ENCODE peak calls at places on chromosomes 12 and 14, in six cellular contexts. One of them, this sample, is unnamed.

GRCh38 chr12:56013482-56013881 is 7.4 kb upstream of the IKZF4 start:
- DNase-seq in activated T-cell treated with anti-CD3 and anti-CD28 coated beads, Interleukin-2, amount 50 U/mL, for 24 hours: no peak
- DNase-seq in A549: no peak
- DNase-seq in cerebellum: no peak
- DNase-seq in stimulated activated CD8-positive, alpha-beta memory T cell treated with anti-CD3 and anti-CD28 coated beads, Interleukin-2, amount 100 ng/mL, for 1 hour: no peak
- DNase-seq in iPS DF 19.7: no peak
- DNase-seq in this sample: no peak

GRCh38 chr14:96648506-96649326 is 146.5 kb downstream of the PAPOLA start:
- DNase-seq in stimulated activated CD8-positive, alpha-beta memory T cell treated with anti-CD3 and anti-CD28 coated beads, Interleukin-2, amount 100 ng/mL, for 1 hour: no peak
- DNase-seq in iPS DF 19.7: no peak
- DNase-seq in activated T-cell treated with anti-CD3 and anti-CD28 coated beads, Interleukin-2, amount 50 U/mL, for 24 hours: no peak
- DNase-seq in cerebellum: no peak
- DNase-seq in A549: no peak
- DNase-seq in this sample: no peak

GRCh38 chr12:42442888-42443287 is 116.9 kb downstream of the PPHLN1 start:
- DNase-seq in A549: no peak
- DNase-seq in activated T-cell treated with anti-CD3 and anti-CD28 coated beads, Interleukin-2, amount 50 U/mL, for 24 hours: no peak
- DNase-seq in cerebellum: no peak
- DNase-seq in stimulated activated CD8-positive, alpha-beta memory T cell treated with anti-CD3 and anti-CD28 coated beads, Interleukin-2, amount 100 ng/mL, for 1 hour: no peak
- DNase-seq in iPS DF 19.7: no peak
- DNase-seq in this sample: no peak

GRCh38 chr12:107457536-107457935 is 228.1 kb upstream of the PWP1 start:
- DNase-seq in iPS DF 19.7: no peak
- DNase-seq in stimulated activated CD8-positive, alpha-beta memory T cell treated with anti-CD3 and anti-CD28 coated beads, Interleukin-2, amount 100 ng/mL, for 1 hour: no peak
- DNase-seq in activated T-cell treated with anti-CD3 and anti-CD28 coated beads, Interleukin-2, amount 50 U/mL, for 24 hours: no peak
- DNase-seq in A549: no peak
- DNase-seq in cerebellum: peak; percentile 52
- DNase-seq in this sample: no peak

GRCh38 chr12:28025821-28026505 is 53.4 kb upstream of the PTHLH start:
- DNase-seq in activated T-cell treated with anti-CD3 and anti-CD28 coated beads, Interleukin-2, amount 50 U/mL, for 24 hours: no peak
- DNase-seq in iPS DF 19.7: no peak
- DNase-seq in A549: no peak
- DNase-seq in stimulated activated CD8-positive, alpha-beta memory T cell treated with anti-CD3 and anti-CD28 coated beads, Interleukin-2, amount 100 ng/mL, for 1 hour: no peak
- DNase-seq in cerebellum: no peak
- DNase-seq in this sample: no peak

GRCh38 chr14:21825147-21825743 is 151.6 kb upstream of the OR4E1 start:
- DNase-seq in A549: peak; percentile 13
- DNase-seq in stimulated activated CD8-positive, alpha-beta memory T cell treated with anti-CD3 and anti-CD28 coated beads, Interleukin-2, amount 100 ng/mL, for 1 hour: no peak
- DNase-seq in activated T-cell treated with anti-CD3 and anti-CD28 coated beads, Interleukin-2, amount 50 U/mL, for 24 hours: peak; percentile 42
- DNase-seq in cerebellum: no peak
- DNase-seq in iPS DF 19.7: peak; percentile 63
- DNase-seq in this sample: no peak

GRCh38 chr12:7369274-7369729 is 65.4 kb downstream of the ACSM4 start:
- DNase-seq in stimulated activated CD8-positive, alpha-beta memory T cell treated with anti-CD3 and anti-CD28 coated beads, Interleukin-2, amount 100 ng/mL, for 1 hour: no peak
- DNase-seq in activated T-cell treated with anti-CD3 and anti-CD28 coated beads, Interleukin-2, amount 50 U/mL, for 24 hours: no peak
- DNase-seq in iPS DF 19.7: no peak
- DNase-seq in A549: no peak
- DNase-seq in cerebellum: no peak
- DNase-seq in this sample: no peak

GRCh38 chr12:58435647-58436046 is 484.7 kb downstream of the LRIG3 start:
- DNase-seq in A549: no peak
- DNase-seq in cerebellum: no peak
- DNase-seq in stimulated activated CD8-positive, alpha-beta memory T cell treated with anti-CD3 and anti-CD28 coated beads, Interleukin-2, amount 100 ng/mL, for 1 hour: no peak
- DNase-seq in activated T-cell treated with anti-CD3 and anti-CD28 coated beads, Interleukin-2, amount 50 U/mL, for 24 hours: no peak
- DNase-seq in iPS DF 19.7: no peak
- DNase-seq in this sample: no peak

GRCh38 chr14:60274448-60274847 is 25.4 kb downstream of the PPM1A start:
- DNase-seq in iPS DF 19.7: no peak
- DNase-seq in activated T-cell treated with anti-CD3 and anti-CD28 coated beads, Interleukin-2, amount 50 U/mL, for 24 hours: no peak
- DNase-seq in stimulated activated CD8-positive, alpha-beta memory T cell treated with anti-CD3 and anti-CD28 coated beads, Interleukin-2, amount 100 ng/mL, for 1 hour: no peak
- DNase-seq in cerebellum: no peak
- DNase-seq in A549: no peak
- DNase-seq in this sample: no peak

GRCh38 chr12:67137256-67137655 is 131.9 kb upstream of the CAND1 start:
- DNase-seq in activated T-cell treated with anti-CD3 and anti-CD28 coated beads, Interleukin-2, amount 50 U/mL, for 24 hours: no peak
- DNase-seq in A549: no peak
- DNase-seq in cerebellum: no peak
- DNase-seq in iPS DF 19.7: no peak
- DNase-seq in stimulated activated CD8-positive, alpha-beta memory T cell treated with anti-CD3 and anti-CD28 coated beads, Interleukin-2, amount 100 ng/mL, for 1 hour: no peak
- DNase-seq in this sample: no peak

GRCh38 chr12:47400251-47400650 is 305.6 kb downstream of the RPAP3 start:
- DNase-seq in activated T-cell treated with anti-CD3 and anti-CD28 coated beads, Interleukin-2, amount 50 U/mL, for 24 hours: no peak
- DNase-seq in stimulated activated CD8-positive, alpha-beta memory T cell treated with anti-CD3 and anti-CD28 coated beads, Interleukin-2, amount 100 ng/mL, for 1 hour: no peak
- DNase-seq in cerebellum: no peak
- DNase-seq in iPS DF 19.7: no peak
- DNase-seq in A549: no peak
- DNase-seq in this sample: no peak

This sample was measured in D721Med.